ENCODE peak calls at places on chromosomes 3 and 15, in nine cellular contexts. One of them, this sample, is unnamed.

GRCh38 chr3:152466784-152467183 is 198.1 kb downstream of the MBNL1 start:
- DNase-seq in NCI-H1417: no peak
- DNase-seq in tibial artery: no peak
- DNase-seq in AML-193: peak
- DNase-seq in NCI-H2081 treated with DMSO at 0.1 percent for 48 hours: no peak
- DNase-seq in T-helper 22 cell: no peak
- DNase-seq in activated CD8-positive, alpha-beta memory T cell treated with anti-CD3 and anti-CD28 coated beads for 48 hours: no peak
- DNase-seq in HCT116: no peak
- DNase-seq in activated naive CD8-positive, alpha-beta T cell treated with anti-CD3 and anti-CD28 coated beads, Interleukin-2, amount 50 U/mL, for 24 hours: no peak
- DNase-seq in this sample: no peak

GRCh38 chr3:140388525-140388924 is 289.3 kb upstream of the TRIM42 start:
- DNase-seq in NCI-H1417: no peak
- DNase-seq in tibial artery: no peak
- DNase-seq in AML-193: no peak
- DNase-seq in NCI-H2081 treated with DMSO at 0.1 percent for 48 hours: no peak
- DNase-seq in T-helper 22 cell: no peak
- DNase-seq in activated CD8-positive, alpha-beta memory T cell treated with anti-CD3 and anti-CD28 coated beads for 48 hours: no peak
- DNase-seq in HCT116: no peak
- DNase-seq in activated naive CD8-positive, alpha-beta T cell treated with anti-CD3 and anti-CD28 coated beads, Interleukin-2, amount 50 U/mL, for 24 hours: no peak
- DNase-seq in this sample: no peak

GRCh38 chr3:39251576-39251975 is 28.3 kb downstream of the CX3CR1 start:
- DNase-seq in NCI-H1417: no peak
- DNase-seq in tibial artery: no peak
- DNase-seq in AML-193: no peak
- DNase-seq in NCI-H2081 treated with DMSO at 0.1 percent for 48 hours: no peak
- DNase-seq in T-helper 22 cell: no peak
- DNase-seq in activated CD8-positive, alpha-beta memory T cell treated with anti-CD3 and anti-CD28 coated beads for 48 hours: no peak
- DNase-seq in HCT116: no peak
- DNase-seq in activated naive CD8-positive, alpha-beta T cell treated with anti-CD3 and anti-CD28 coated beads, Interleukin-2, amount 50 U/mL, for 24 hours: no peak
- DNase-seq in this sample: no peak

GRCh38 chr3:4828279-4829030 is 150.8 kb upstream of the BHLHE40 start:
- DNase-seq in NCI-H1417: no peak
- DNase-seq in tibial artery: peak
- DNase-seq in AML-193: peak
- DNase-seq in NCI-H2081 treated with DMSO at 0.1 percent for 48 hours: no peak
- DNase-seq in T-helper 22 cell: no peak
- DNase-seq in activated CD8-positive, alpha-beta memory T cell treated with anti-CD3 and anti-CD28 coated beads for 48 hours: no peak
- DNase-seq in HCT116: no peak
- DNase-seq in activated naive CD8-positive, alpha-beta T cell treated with anti-CD3 and anti-CD28 coated beads, Interleukin-2, amount 50 U/mL, for 24 hours: no peak
- DNase-seq in this sample: peak

GRCh38 chr3:54931182-54931581 is 3.3 kb upstream of the LRTM1 start:
- DNase-seq in NCI-H1417: no peak
- DNase-seq in tibial artery: no peak
- DNase-seq in AML-193: no peak
- DNase-seq in NCI-H2081 treated with DMSO at 0.1 percent for 48 hours: no peak
- DNase-seq in T-helper 22 cell: no peak
- DNase-seq in activated CD8-positive, alpha-beta memory T cell treated with anti-CD3 and anti-CD28 coated beads for 48 hours: no peak
- DNase-seq in HCT116: no peak
- DNase-seq in activated naive CD8-positive, alpha-beta T cell treated with anti-CD3 and anti-CD28 coated beads, Interleukin-2, amount 50 U/mL, for 24 hours: no peak
- DNase-seq in this sample: no peak

GRCh38 chr3:56998081-56998529 is 62.4 kb upstream of the SPATA12 start:
- DNase-seq in NCI-H1417: no peak
- DNase-seq in tibial artery: no peak
- DNase-seq in AML-193: no peak
- DNase-seq in NCI-H2081 treated with DMSO at 0.1 percent for 48 hours: no peak
- DNase-seq in T-helper 22 cell: no peak
- DNase-seq in activated CD8-positive, alpha-beta memory T cell treated with anti-CD3 and anti-CD28 coated beads for 48 hours: no peak
- DNase-seq in HCT116: no peak
- DNase-seq in activated naive CD8-positive, alpha-beta T cell treated with anti-CD3 and anti-CD28 coated beads, Interleukin-2, amount 50 U/mL, for 24 hours: no peak
- DNase-seq in this sample: no peak

GRCh38 chr3:88000853-88001252 is 58.0 kb downstream of the CGGBP1 start:
- DNase-seq in NCI-H1417: no peak
- DNase-seq in tibial artery: no peak
- DNase-seq in AML-193: no peak
- DNase-seq in NCI-H2081 treated with DMSO at 0.1 percent for 48 hours: no peak
- DNase-seq in T-helper 22 cell: no peak
- DNase-seq in activated CD8-positive, alpha-beta memory T cell treated with anti-CD3 and anti-CD28 coated beads for 48 hours: no peak
- DNase-seq in HCT116: no peak
- DNase-seq in activated naive CD8-positive, alpha-beta T cell treated with anti-CD3 and anti-CD28 coated beads, Interleukin-2, amount 50 U/mL, for 24 hours: peak
- DNase-seq in this sample: peak

GRCh38 chr3:30353711-30354467 is 252.5 kb upstream of the TGFBR2 start:
- DNase-seq in NCI-H1417: no peak
- DNase-seq in tibial artery: no peak
- DNase-seq in AML-193: no peak
- DNase-seq in NCI-H2081 treated with DMSO at 0.1 percent for 48 hours: no peak
- DNase-seq in T-helper 22 cell: peak
- DNase-seq in activated CD8-positive, alpha-beta memory T cell treated with anti-CD3 and anti-CD28 coated beads for 48 hours: no peak
- DNase-seq in HCT116: no peak
- DNase-seq in activated naive CD8-positive, alpha-beta T cell treated with anti-CD3 and anti-CD28 coated beads, Interleukin-2, amount 50 U/mL, for 24 hours: peak
- DNase-seq in this sample: no peak

GRCh38 chr3:72032435-72033118 is 247.6 kb upstream of the PROK2 start:
- DNase-seq in NCI-H1417: no peak
- DNase-seq in tibial artery: no peak
- DNase-seq in AML-193: no peak
- DNase-seq in NCI-H2081 treated with DMSO at 0.1 percent for 48 hours: no peak
- DNase-seq in T-helper 22 cell: no peak
- DNase-seq in activated CD8-positive, alpha-beta memory T cell treated with anti-CD3 and anti-CD28 coated beads for 48 hours: no peak
- DNase-seq in HCT116: no peak
- DNase-seq in activated naive CD8-positive, alpha-beta T cell treated with anti-CD3 and anti-CD28 coated beads, Interleukin-2, amount 50 U/mL, for 24 hours: no peak
- DNase-seq in this sample: peak

GRCh38 chr15:41241251-41241964 is 10.3 kb downstream of the CHP1 start:
- DNase-seq in NCI-H1417: peak
- DNase-seq in tibial artery: no peak
- DNase-seq in AML-193: no peak
- DNase-seq in NCI-H2081 treated with DMSO at 0.1 percent for 48 hours: peak
- DNase-seq in T-helper 22 cell: no peak
- DNase-seq in activated CD8-positive, alpha-beta memory T cell treated with anti-CD3 and anti-CD28 coated beads for 48 hours: no peak
- DNase-seq in HCT116: no peak
- DNase-seq in activated naive CD8-positive, alpha-beta T cell treated with anti-CD3 and anti-CD28 coated beads, Interleukin-2, amount 50 U/mL, for 24 hours: no peak
- DNase-seq in this sample: no peak

GRCh38 chr15:92947071-92947730 is 47.1 kb downstream of the CHD2 start:
- DNase-seq in NCI-H1417: no peak
- DNase-seq in tibial artery: no peak
- DNase-seq in AML-193: no peak
- DNase-seq in NCI-H2081 treated with DMSO at 0.1 percent for 48 hours: no peak
- DNase-seq in T-helper 22 cell: no peak
- DNase-seq in activated CD8-positive, alpha-beta memory T cell treated with anti-CD3 and anti-CD28 coated beads for 48 hours: no peak
- DNase-seq in HCT116: no peak
- DNase-seq in activated naive CD8-positive, alpha-beta T cell treated with anti-CD3 and anti-CD28 coated beads, Interleukin-2, amount 50 U/mL, for 24 hours: no peak
- DNase-seq in this sample: no peak

GRCh38 chr3:21073561-21073960 is 677.4 kb downstream of the ZNF385D start:
- DNase-seq in NCI-H1417: no peak
- DNase-seq in tibial artery: no peak
- DNase-seq in AML-193: no peak
- DNase-seq in NCI-H2081 treated with DMSO at 0.1 percent for 48 hours: no peak
- DNase-seq in T-helper 22 cell: no peak
- DNase-seq in activated CD8-positive, alpha-beta memory T cell treated with anti-CD3 and anti-CD28 coated beads for 48 hours: no peak
- DNase-seq in HCT116: no peak
- DNase-seq in activated naive CD8-positive, alpha-beta T cell treated with anti-CD3 and anti-CD28 coated beads, Interleukin-2, amount 50 U/mL, for 24 hours: no peak
- DNase-seq in this sample: no peak

GRCh38 chr15:33492434-33493052 is 181.8 kb downstream of the RYR3 start:
- DNase-seq in NCI-H1417: no peak
- DNase-seq in tibial artery: no peak
- DNase-seq in AML-193: no peak
- DNase-seq in NCI-H2081 treated with DMSO at 0.1 percent for 48 hours: no peak
- DNase-seq in T-helper 22 cell: no peak
- DNase-seq in activated CD8-positive, alpha-beta memory T cell treated with anti-CD3 and anti-CD28 coated beads for 48 hours: no peak
- DNase-seq in HCT116: no peak
- DNase-seq in activated naive CD8-positive, alpha-beta T cell treated with anti-CD3 and anti-CD28 coated beads, Interleukin-2, amount 50 U/mL, for 24 hours: no peak
- DNase-seq in this sample: no peak

GRCh38 chr3:45597166-45597565 is 2.6 kb downstream of the LIMD1 start:
- DNase-seq in NCI-H1417: no peak
- DNase-seq in tibial artery: no peak
- DNase-seq in AML-193: peak
- DNase-seq in NCI-H2081 treated with DMSO at 0.1 percent for 48 hours: no peak
- DNase-seq in T-helper 22 cell: no peak
- DNase-seq in activated CD8-positive, alpha-beta memory T cell treated with anti-CD3 and anti-CD28 coated beads for 48 hours: no peak
- DNase-seq in HCT116: no peak
- DNase-seq in activated naive CD8-positive, alpha-beta T cell treated with anti-CD3 and anti-CD28 coated beads, Interleukin-2, amount 50 U/mL, for 24 hours: peak
- DNase-seq in this sample: peak

GRCh38 chr3:126746395-126747177 is 42.5 kb downstream of the CHCHD6 start:
- DNase-seq in NCI-H1417: peak
- DNase-seq in tibial artery: no peak
- DNase-seq in AML-193: no peak
- DNase-seq in NCI-H2081 treated with DMSO at 0.1 percent for 48 hours: no peak
- DNase-seq in T-helper 22 cell: no peak
- DNase-seq in activated CD8-positive, alpha-beta memory T cell treated with anti-CD3 and anti-CD28 coated beads for 48 hours: no peak
- DNase-seq in HCT116: peak
- DNase-seq in activated naive CD8-positive, alpha-beta T cell treated with anti-CD3 and anti-CD28 coated beads, Interleukin-2, amount 50 U/mL, for 24 hours: no peak
- DNase-seq in this sample: peak

GRCh38 chr3:18402140-18402834 is 22.9 kb downstream of the SATB1 start:
- DNase-seq in NCI-H1417: no peak
- DNase-seq in tibial artery: no peak
- DNase-seq in AML-193: no peak
- DNase-seq in NCI-H2081 treated with DMSO at 0.1 percent for 48 hours: no peak
- DNase-seq in T-helper 22 cell: no peak
- DNase-seq in activated CD8-positive, alpha-beta memory T cell treated with anti-CD3 and anti-CD28 coated beads for 48 hours: no peak
- DNase-seq in HCT116: no peak
- DNase-seq in activated naive CD8-positive, alpha-beta T cell treated with anti-CD3 and anti-CD28 coated beads, Interleukin-2, amount 50 U/mL, for 24 hours: no peak
- DNase-seq in this sample: no peak

GRCh38 chr15:28037969-28038640 is 61.0 kb downstream of the OCA2 start:
- DNase-seq in NCI-H1417: no peak
- DNase-seq in tibial artery: no peak
- DNase-seq in AML-193: no peak
- DNase-seq in NCI-H2081 treated with DMSO at 0.1 percent for 48 hours: no peak
- DNase-seq in T-helper 22 cell: no peak
- DNase-seq in activated CD8-positive, alpha-beta memory T cell treated with anti-CD3 and anti-CD28 coated beads for 48 hours: no peak
- DNase-seq in HCT116: no peak
- DNase-seq in activated naive CD8-positive, alpha-beta T cell treated with anti-CD3 and anti-CD28 coated beads, Interleukin-2, amount 50 U/mL, for 24 hours: no peak
- DNase-seq in this sample: no peak

GRCh38 chr3:18066899-18067582 is 324.6 kb upstream of the TBC1D5 start:
- DNase-seq in NCI-H1417: no peak
- DNase-seq in tibial artery: no peak
- DNase-seq in AML-193: no peak
- DNase-seq in NCI-H2081 treated with DMSO at 0.1 percent for 48 hours: no peak
- DNase-seq in T-helper 22 cell: no peak
- DNase-seq in activated CD8-positive, alpha-beta memory T cell treated with anti-CD3 and anti-CD28 coated beads for 48 hours: no peak
- DNase-seq in HCT116: no peak
- DNase-seq in activated naive CD8-positive, alpha-beta T cell treated with anti-CD3 and anti-CD28 coated beads, Interleukin-2, amount 50 U/mL, for 24 hours: no peak
- DNase-seq in this sample: no peak

GRCh38 chr3:66037330-66037985 is 1.3 kb downstream of the MAGI1 start:
- DNase-seq in NCI-H1417: no peak
- DNase-seq in tibial artery: peak
- DNase-seq in AML-193: no peak
- DNase-seq in NCI-H2081 treated with DMSO at 0.1 percent for 48 hours: no peak
- DNase-seq in T-helper 22 cell: no peak
- DNase-seq in activated CD8-positive, alpha-beta memory T cell treated with anti-CD3 and anti-CD28 coated beads for 48 hours: no peak
- DNase-seq in HCT116: no peak
- DNase-seq in activated naive CD8-positive, alpha-beta T cell treated with anti-CD3 and anti-CD28 coated beads, Interleukin-2, amount 50 U/mL, for 24 hours: no peak
- DNase-seq in this sample: peak

GRCh38 chr3:171867976-171868375 is 24.8 kb downstream of the TMEM212 start:
- DNase-seq in NCI-H1417: no peak
- DNase-seq in tibial artery: no peak
- DNase-seq in AML-193: peak
- DNase-seq in NCI-H2081 treated with DMSO at 0.1 percent for 48 hours: no peak
- DNase-seq in T-helper 22 cell: no peak
- DNase-seq in activated CD8-positive, alpha-beta memory T cell treated with anti-CD3 and anti-CD28 coated beads for 48 hours: no peak
- DNase-seq in HCT116: peak
- DNase-seq in activated naive CD8-positive, alpha-beta T cell treated with anti-CD3 and anti-CD28 coated beads, Interleukin-2, amount 50 U/mL, for 24 hours: no peak
- DNase-seq in this sample: no peak

GRCh38 chr15:66004618-66005262 is 135.4 kb downstream of the RAB11A start:
- DNase-seq in NCI-H1417: no peak
- DNase-seq in tibial artery: no peak
- DNase-seq in AML-193: peak
- DNase-seq in NCI-H2081 treated with DMSO at 0.1 percent for 48 hours: no peak
- DNase-seq in T-helper 22 cell: no peak
- DNase-seq in activated CD8-positive, alpha-beta memory T cell treated with anti-CD3 and anti-CD28 coated beads for 48 hours: no peak
- DNase-seq in HCT116: no peak
- DNase-seq in activated naive CD8-positive, alpha-beta T cell treated with anti-CD3 and anti-CD28 coated beads, Interleukin-2, amount 50 U/mL, for 24 hours: no peak
- DNase-seq in this sample: no peak

GRCh38 chr3:86774082-86774691 is 216.8 kb downstream of the VGLL3 start:
- DNase-seq in NCI-H1417: peak
- DNase-seq in tibial artery: no peak
- DNase-seq in AML-193: peak
- DNase-seq in NCI-H2081 treated with DMSO at 0.1 percent for 48 hours: no peak
- DNase-seq in T-helper 22 cell: no peak
- DNase-seq in activated CD8-positive, alpha-beta memory T cell treated with anti-CD3 and anti-CD28 coated beads for 48 hours: no peak
- DNase-seq in HCT116: no peak
- DNase-seq in activated naive CD8-positive, alpha-beta T cell treated with anti-CD3 and anti-CD28 coated beads, Interleukin-2, amount 50 U/mL, for 24 hours: no peak
- DNase-seq in this sample: no peak

This sample was measured in right cardiac atrium.